ENCODE peak calls at places on chromosomes 1 and 21, in nine cellular contexts. U is stimulated activated CD8-positive, alpha-beta memory T cell treated with anti-CD3 and anti-CD28 coated beads, Interleukin-7, amount 100 ng/mL, for 24 hours; C is HTR-8/SVneo; M is AG04450; P is head of caudate nucleus; Z is NCI-H2171 treated with DMSO at 0.1 percent for 48 hours; V is LHCN-M2; Y is ELR; H is NCI-H187. F is an unnamed sample.

GRCh38 chr1:245177071-245177900 is 22.5 kb downstream of the KIF26B start:
- DNase-seq in U (no peak), C (no peak), M (no peak), P (no peak), Z (no peak), V (peak; percentile 30), Y (no peak), H (no peak), F (no peak)

GRCh38 chr1:47709302-47710074 is 271.6 kb downstream of the FOXD2 start:
- DNase-seq in U (no peak), C (no peak), M (no peak), P (peak; percentile 46), Z (peak; percentile 65), V (no peak), Y (peak; percentile 50), H (no peak), F (no peak)

GRCh38 chr1:1347663-1348419 is 1.4 kb downstream of the DVL1 start:
- DNase-seq in U (no peak), C (peak; percentile 41), M (no peak), P (no peak), Z (no peak), V (no peak), Y (peak; percentile 59), H (no peak), F (no peak)

GRCh38 chr1:162235261-162235780 is 141.3 kb downstream of the SPATA46 start:
- DNase-seq in U (no peak), C (no peak), M (no peak), P (no peak), Z (no peak), V (peak; percentile 17), Y (peak; percentile 23), H (peak; percentile 58), F (no peak)

GRCh38 chr1:41343790-41344679 is 17.2 kb upstream of the FOXO6 start:
- DNase-seq in U (no peak), C (no peak), M (no peak), P (no peak), Z (no peak), V (no peak), Y (peak; percentile 62), H (no peak), F (no peak)

GRCh38 chr1:234125283-234125682 is 220.8 kb downstream of the SLC35F3 start:
- DNase-seq in U (no peak), C (peak; percentile 41), M (no peak), P (no peak), Z (no peak), V (no peak), Y (peak; percentile 84), H (peak; percentile 5), F (no peak)

GRCh38 chr1:6701437-6702153 is at the start of gene DNAJC11:
- DNase-seq in U (peak; percentile 76), C (peak; percentile 83), M (peak; percentile 53), P (peak; percentile 96), Z (peak; percentile 78), V (peak; percentile 83), Y (peak; percentile 89), H (peak; percentile 77), F (peak; percentile 43)

GRCh38 chr21:42392731-42393442 is 3.0 kb downstream of the TMPRSS3 start:
- DNase-seq in U (no peak), C (no peak), M (no peak), P (no peak), Z (no peak), V (no peak), Y (no peak), H (no peak), F (no peak)

GRCh38 chr1:112390775-112391602 is 5.0 kb upstream of the CTTNBP2NL start:
- DNase-seq in U (peak; percentile 51), C (peak; percentile 71), M (peak; percentile 84), P (peak; percentile 93), Z (peak; percentile 95), V (peak; percentile 94), Y (peak; percentile 95), H (peak; percentile 83), F (peak; percentile 69)

GRCh38 chr1:177091036-177091435 is 73.5 kb downstream of the ASTN1 start:
- DNase-seq in U (no peak), C (no peak), M (no peak), P (no peak), Z (no peak), V (peak; percentile 17), Y (peak; percentile 10), H (no peak), F (no peak)

GRCh38 chr1:21553116-21553926 is 44.1 kb downstream of the ALPL start:
- DNase-seq in U (no peak), C (peak; percentile 36), M (peak; percentile 80), P (no peak), Z (peak; percentile 72), V (peak; percentile 99), Y (peak; percentile 67), H (no peak), F (no peak)

GRCh38 chr1:156577512-156577911 is 2.0 kb upstream of the TTC24 start:
- DNase-seq in U (no peak), C (no peak), M (no peak), P (no peak), Z (peak; percentile 35), V (no peak), Y (no peak), H (no peak), F (no peak)

GRCh38 chr21:42262826-42263225 is 43.9 kb downstream of the ABCG1 start:
- DNase-seq in U (no peak), C (peak; percentile 21), M (no peak), P (peak; percentile 55), Z (no peak), V (no peak), Y (no peak), H (no peak), F (peak; percentile 28)

GRCh38 chr1:109392788-109393580 is 4.7 kb downstream of the SORT1 start:
- DNase-seq in U (no peak), C (no peak), M (peak; percentile 60), P (peak; percentile 73), Z (no peak), V (peak; percentile 71), Y (peak; percentile 57), H (no peak), F (no peak)

GRCh38 chr1:189269011-189269410 is 1208.7 kb downstream of the BRINP3 start:
- DNase-seq in U (no peak), C (no peak), M (no peak), P (no peak), Z (peak; percentile 1), V (peak; percentile 1), Y (peak; percentile 45), H (peak; percentile 9), F (no peak)

GRCh38 chr1:152141971-152142584 is 16.9 kb downstream of the RPTN start:
- DNase-seq in U (no peak), C (peak; percentile 40), M (no peak), P (peak; percentile 63), Z (peak; percentile 51), V (peak; percentile 69), Y (peak; percentile 84), H (no peak), F (no peak)

GRCh38 chr21:38769253-38769780 is 36.4 kb upstream of the ETS2 start:
- DNase-seq in U (no peak), C (no peak), M (peak; percentile 81), P (no peak), Z (no peak), V (peak; percentile 51), Y (peak; percentile 96), H (no peak), F (no peak)

GRCh38 chr1:94871031-94871430 is 50.9 kb downstream of the SLC44A3 start:
- DNase-seq in U (no peak), C (no peak), M (no peak), P (no peak), Z (no peak), V (no peak), Y (peak; percentile 20), H (no peak), F (no peak)

GRCh38 chr1:1173793-1174415 is at the start of gene TTLL10:
- DNase-seq in U (no peak), C (no peak), M (no peak), P (no peak), Z (no peak), V (no peak), Y (no peak), H (no peak), F (no peak)

F was measured in cerebellar nuclear complex.